ENCODE peak calls at places on chromosomes 7 and 10, in eight cellular contexts. U, D, E, C, K, O, T and S are unnamed samples.

GRCh38 chr7:96422388-96422787 is 100.5 kb upstream of the SLC25A13 start:
- DNase-seq in U (no peak), D (no peak), E (no peak), C (no peak), K (no peak), O (no peak), T (no peak), S (no peak)

GRCh38 chr10:101272229-101272868 is 43.1 kb upstream of the LBX1 start:
- DNase-seq in U (peak; percentile 80), D (peak; percentile 87), E (peak; percentile 71), C (peak; percentile 28), K (no peak), O (peak; percentile 73), T (peak; percentile 70), S (peak; percentile 82)

GRCh38 chr10:128884496-128884895 is 582.5 kb upstream of the MGMT start:
- DNase-seq in U (no peak), D (peak; percentile 61), E (no peak), C (no peak), K (no peak), O (no peak), T (no peak), S (no peak)

GRCh38 chr10:76117949-76118348 is 686.5 kb downstream of the LRMDA start:
- DNase-seq in U (no peak), D (no peak), E (no peak), C (no peak), K (no peak), O (no peak), T (no peak), S (no peak)

GRCh38 chr7:99559276-99559915 is 954 bp downstream of the ZNF655 start:
- DNase-seq in U (no peak), D (no peak), E (no peak), C (no peak), K (no peak), O (no peak), T (no peak), S (no peak)

GRCh38 chr10:22442063-22442462 is 96.8 kb downstream of the SPAG6 start:
- DNase-seq in U (no peak), D (no peak), E (no peak), C (no peak), K (no peak), O (no peak), T (no peak), S (no peak)

GRCh38 chr7:131066635-131067034 is 261.0 kb upstream of the MKLN1 start:
- DNase-seq in U (no peak), D (no peak), E (no peak), C (no peak), K (no peak), O (no peak), T (no peak), S (no peak)

GRCh38 chr10:90047243-90047729 is 345.9 kb downstream of the KIF20B start:
- DNase-seq in U (no peak), D (no peak), E (no peak), C (no peak), K (no peak), O (no peak), T (no peak), S (no peak)

GRCh38 chr7:4025694-4026615 is 656.1 kb upstream of the FOXK1 start:
- DNase-seq in U (no peak), D (peak; percentile 66), E (no peak), C (no peak), K (no peak), O (no peak), T (peak; percentile 74), S (no peak)

GRCh38 chr10:85643839-85644525 is 722.6 kb downstream of the GRID1 start:
- DNase-seq in U (no peak), D (no peak), E (no peak), C (no peak), K (no peak), O (no peak), T (no peak), S (no peak)

GRCh38 chr7:99949645-99950228 is 20.3 kb upstream of the GJC3 start:
- DNase-seq in U (no peak), D (no peak), E (peak; percentile 17), C (peak; percentile 65), K (no peak), O (no peak), T (no peak), S (no peak)

DNA sequence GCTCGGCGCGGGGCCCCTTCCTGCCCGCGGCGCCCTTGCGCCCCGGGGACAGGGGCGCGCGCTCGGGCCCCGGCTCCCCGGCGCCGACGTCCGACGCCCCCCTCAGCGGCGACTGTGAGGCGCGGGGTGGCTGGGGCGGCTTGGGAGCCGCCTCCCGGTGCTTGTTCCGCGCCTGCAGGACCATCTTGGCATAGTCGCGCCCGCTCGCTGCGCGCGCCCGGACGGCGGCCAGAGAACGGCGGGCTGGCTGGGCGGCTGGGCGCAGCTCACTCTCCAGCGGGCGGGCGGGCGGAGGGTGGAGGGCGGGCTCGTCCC is at the start of gene DPY19L1:
- DNase-seq in U (no peak), D (no peak), E (no peak), C (no peak), K (no peak), O (no peak), T (no peak), S (no peak)
- TF ChIP-seq POLR2A in U (peak; percentile 42), D (no peak), E (no peak), C (peak; percentile 50), K (no peak), O (no peak), T (no peak), S (no peak)

DNA sequence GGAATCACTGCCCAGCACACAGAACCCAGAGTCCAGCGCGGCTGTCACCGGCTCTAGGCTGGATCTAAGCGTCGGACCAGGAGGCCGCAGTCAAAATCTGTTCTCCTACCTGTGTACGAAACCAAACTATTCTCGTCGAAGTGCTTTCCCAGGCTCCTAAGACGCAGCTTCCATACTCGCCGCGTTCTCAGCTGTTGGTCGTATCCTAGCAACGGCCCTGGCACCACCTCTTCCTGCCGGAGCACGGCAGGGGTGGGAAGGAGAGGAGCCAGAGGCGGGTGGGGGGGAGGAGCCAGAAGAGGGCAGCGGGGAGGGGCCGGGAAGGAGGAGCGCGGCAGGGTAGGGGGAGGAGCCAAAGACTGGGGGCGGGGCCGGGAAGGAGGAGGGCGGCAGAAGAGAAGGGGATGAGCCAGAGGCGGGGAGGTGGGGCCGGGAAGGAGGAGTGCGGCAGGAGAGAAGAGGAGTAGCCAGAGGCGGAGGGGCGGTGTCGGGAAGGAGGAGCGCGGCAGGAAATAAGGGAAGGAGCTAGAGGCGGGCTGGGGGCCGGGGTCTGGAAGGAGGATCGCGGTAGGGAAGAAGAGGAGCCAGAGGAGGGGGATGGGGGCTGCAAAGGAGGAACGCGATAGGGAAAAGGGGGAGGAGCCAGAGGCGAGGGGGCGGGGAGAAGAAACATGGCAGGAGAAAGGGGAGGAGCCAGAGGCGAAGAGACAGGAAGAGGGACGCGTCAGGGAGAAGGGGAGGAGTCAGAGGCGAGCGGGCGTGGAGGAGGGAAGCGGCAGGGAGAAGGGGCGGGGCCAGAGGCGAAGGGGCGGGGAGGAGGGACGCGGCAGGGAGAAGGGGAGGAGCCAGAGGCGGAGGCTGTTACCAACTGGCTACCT is at the start of gene IQUB:
- DNase-seq in U (peak; percentile 98), D (peak; percentile 99), E (peak; percentile 99), C (peak; percentile 98), K (peak; percentile 98), O (peak; percentile 68), T (peak; percentile 99), S (peak; percentile 99)
- TF ChIP-seq POLR2A in U (no peak), D (no peak), E (peak; percentile 93), C (peak; percentile 49), K (no peak), O (no peak), T (no peak), S (no peak)

DNA sequence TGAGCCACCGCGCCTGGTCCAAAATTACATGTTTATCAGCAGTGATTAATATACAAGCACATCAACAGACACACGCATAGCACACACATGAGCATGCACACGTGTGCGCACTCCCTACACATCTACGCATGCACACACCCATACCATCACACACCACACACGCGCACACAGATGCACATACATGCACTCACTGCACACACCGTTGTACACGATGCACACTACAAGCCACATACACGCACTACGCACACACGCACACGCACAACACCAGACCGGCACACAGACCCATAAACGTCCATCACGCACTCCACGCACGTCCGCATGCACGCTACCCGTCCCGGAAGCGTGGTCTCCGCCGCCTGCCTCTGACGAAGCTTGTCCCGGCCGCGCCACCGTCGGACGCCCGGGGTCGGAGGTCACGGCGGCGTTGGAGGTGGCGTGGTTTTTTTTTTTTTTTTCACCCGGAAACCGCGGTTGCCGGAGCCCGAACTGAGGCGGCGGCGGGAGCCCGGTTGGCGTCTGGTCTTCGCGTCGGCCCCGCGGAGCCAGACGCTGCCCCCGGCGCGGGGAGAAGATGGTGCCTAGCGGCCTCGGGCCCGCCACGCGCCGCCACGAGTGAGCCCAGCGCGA is at the start of gene TMEM248:
- DNase-seq in U (peak; percentile 97), D (peak; percentile 97), E (peak; percentile 97), C (peak; percentile 72), K (peak; percentile 96), O (peak; percentile 71), T (peak; percentile 94), S (peak; percentile 92)
- TF ChIP-seq POLR2A in U (no peak), D (no peak), E (peak; percentile 94), C (peak; percentile 26), K (no peak), O (peak; percentile 86), T (no peak), S (peak; percentile 47)

GRCh38 chr7:74466196-74466813 is 12.6 kb downstream of the GTF2IRD1 start:
- DNase-seq in U (no peak), D (no peak), E (no peak), C (peak; percentile 64), K (no peak), O (no peak), T (peak; percentile 79), S (no peak)
- TF ChIP-seq POLR2A in U (no peak), D (no peak), E (no peak), C (no peak), K (no peak), O (no peak), T (no peak), S (no peak)

DNA sequence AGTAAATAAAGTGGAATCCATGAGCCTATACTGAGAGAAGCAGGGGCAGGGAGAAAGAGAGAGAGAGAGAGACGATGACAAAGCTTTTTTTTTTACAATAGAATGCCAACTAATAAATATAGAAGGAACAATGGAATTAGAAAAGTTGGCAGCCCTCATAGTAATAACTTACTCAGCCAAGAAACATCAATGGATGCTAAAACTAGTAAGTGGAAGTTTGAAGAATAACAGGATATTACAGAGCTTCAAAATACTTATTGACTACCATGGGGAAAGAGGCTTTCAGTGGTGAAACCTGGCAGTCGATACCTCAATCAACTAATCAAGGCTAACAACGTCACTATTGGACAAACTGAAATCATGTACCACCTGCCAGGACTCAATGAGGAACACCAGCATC is 100.5 kb upstream of the LRRC4 start:
- DNase-seq in U (no peak), D (no peak), E (no peak), C (no peak), K (no peak), O (no peak), T (no peak), S (no peak)
- TF ChIP-seq POLR2A in U (no peak), D (no peak), E (no peak), C (no peak), K (no peak), O (no peak), T (no peak), S (no peak)

DNA sequence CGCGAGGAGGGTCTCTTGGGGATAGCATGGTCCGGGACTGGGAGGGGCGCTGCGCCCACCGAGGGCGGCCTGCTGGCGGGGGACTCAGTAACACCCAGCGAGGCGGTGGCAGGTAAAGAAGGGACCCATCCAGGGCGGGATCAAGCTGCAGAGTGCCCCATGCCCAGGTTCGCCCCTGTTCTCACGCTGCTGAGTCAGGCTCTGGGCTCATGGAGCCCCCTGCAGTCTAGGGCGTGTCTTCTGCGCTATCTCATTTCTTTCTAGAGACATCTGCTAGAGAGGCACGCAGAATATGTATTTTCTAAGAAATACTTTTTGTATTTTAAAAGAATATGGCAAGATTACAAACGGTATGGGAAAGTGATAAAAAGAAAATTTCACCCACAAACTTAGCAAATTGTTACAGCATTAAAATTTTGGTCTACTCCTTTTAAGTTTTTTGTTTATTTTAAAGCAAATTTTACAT is 933 bp downstream of the EPDR1 start:
- DNase-seq in U (no peak), D (no peak), E (peak; percentile 77), C (no peak), K (peak; percentile 59), O (no peak), T (no peak), S (no peak)
- TF ChIP-seq POLR2A in U (no peak), D (no peak), E (no peak), C (no peak), K (no peak), O (no peak), T (no peak), S (no peak)